ENCODE peak calls at places on chromosomes 4 and X, in nine cellular contexts. G is psoas muscle; K is testis; W is lung; E is esophagus muscularis mucosa; C is mammary epithelial cell; R is heart right ventricle; H is CD4-positive, alpha-beta T cell; Y is thoracic aorta. N is an unnamed sample.

GRCh38 chr4:121594796-121595526 is 101.8 kb downstream of the ANXA5 start:
- DNase-seq in G (no peak), K (no peak), W (no peak), E (no peak), C (peak; percentile 35), R (no peak), H (no peak), Y (no peak), N (no peak)

GRCh38 chr4:10495651-10496050 is 38.4 kb upstream of the ZNF518B start:
- DNase-seq in G (no peak), K (peak; percentile 25), W (no peak), E (no peak), C (no peak), R (no peak), H (no peak), Y (no peak), N (no peak)

GRCh38 chr4:39621582-39621981 is 17.1 kb downstream of the SMIM14 start:
- DNase-seq in G (peak; percentile 75), K (peak; percentile 60), W (peak; percentile 68), E (no peak), C (peak; percentile 11), R (peak; percentile 30), H (no peak), Y (peak; percentile 21), N (no peak)

GRCh38 chrX:123340691-123341090 is 156.6 kb downstream of the GRIA3 start:
- DNase-seq in G (no peak), K (peak; percentile 18), W (no peak), E (no peak), C (no peak), R (no peak), H (no peak), Y (no peak), N (no peak)

GRCh38 chrX:133258481-133258880 is 40.3 kb upstream of the TFDP3 start:
- DNase-seq in G (no peak), K (no peak), W (no peak), E (no peak), C (peak; percentile 34), R (no peak), H (no peak), Y (no peak), N (peak; percentile 1)

GRCh38 chr4:17535242-17535641 is 20.3 kb downstream of the CLRN2 start:
- DNase-seq in G (no peak), K (no peak), W (no peak), E (no peak), C (no peak), R (no peak), H (no peak), Y (no peak), N (no peak)

GRCh38 chr4:99863804-99864203 is 30.4 kb downstream of the LAMTOR3 start:
- DNase-seq in G (no peak), K (no peak), W (no peak), E (no peak), C (peak; percentile 49), R (no peak), H (no peak), Y (no peak), N (no peak)

GRCh38 chr4:124973716-124974115 is 261.2 kb upstream of the ANKRD50 start:
- DNase-seq in G (no peak), K (no peak), W (no peak), E (no peak), C (no peak), R (no peak), H (no peak), Y (no peak), N (no peak)

GRCh38 chr4:48261288-48261687 is 8.3 kb downstream of the TEC start:
- DNase-seq in G (no peak), K (no peak), W (no peak), E (no peak), C (no peak), R (no peak), H (no peak), Y (no peak), N (no peak)

GRCh38 chr4:151610229-151610628 is 150.6 kb downstream of the GATB start:
- DNase-seq in G (no peak), K (no peak), W (no peak), E (no peak), C (no peak), R (no peak), H (no peak), Y (no peak), N (no peak)

GRCh38 chr4:151614532-151614931 is 146.3 kb downstream of the GATB start:
- DNase-seq in G (no peak), K (no peak), W (no peak), E (no peak), C (no peak), R (no peak), H (no peak), Y (no peak), N (no peak)

GRCh38 chr4:151611960-151612359 is 148.8 kb downstream of the GATB start:
- DNase-seq in G (no peak), K (no peak), W (no peak), E (no peak), C (no peak), R (no peak), H (no peak), Y (no peak), N (no peak)

GRCh38 chr4:151618858-151619257 is 141.9 kb downstream of the GATB start:
- DNase-seq in G (no peak), K (no peak), W (no peak), E (no peak), C (no peak), R (no peak), H (no peak), Y (no peak), N (no peak)

DNA sequence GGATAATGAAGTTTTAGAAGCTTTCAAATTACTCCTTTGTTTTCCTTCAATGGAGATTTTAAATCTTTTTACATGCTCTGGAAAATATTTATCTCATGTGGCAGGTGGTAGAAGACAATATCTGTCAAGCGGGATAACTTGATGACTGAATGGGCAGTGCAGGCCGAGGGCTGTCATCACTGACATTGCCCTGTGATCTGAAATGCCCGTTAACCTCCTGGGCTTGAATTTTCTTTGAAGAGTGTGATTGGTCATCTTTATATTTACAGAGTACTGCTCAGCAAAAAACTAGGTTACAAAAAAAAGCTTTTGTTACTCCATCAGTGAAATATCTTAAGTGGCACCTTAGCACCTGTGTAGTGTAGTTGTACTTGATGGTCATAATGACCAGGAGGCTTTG is 147.5 kb downstream of the GATB start:
- DNase-seq in G (no peak), K (no peak), W (no peak), E (no peak), C (no peak), R (no peak), H (no peak), Y (no peak), N (no peak)
- H3K27ac ChIP-seq in G (no peak overlapping the region), K (no peak overlapping the region), W (no peak overlapping the region), E (no peak overlapping the region), C (no peak overlapping the region), R (no peak overlapping the region), H (no peak overlapping the region), Y (no peak overlapping the region), N (no peak overlapping the region)

DNA sequence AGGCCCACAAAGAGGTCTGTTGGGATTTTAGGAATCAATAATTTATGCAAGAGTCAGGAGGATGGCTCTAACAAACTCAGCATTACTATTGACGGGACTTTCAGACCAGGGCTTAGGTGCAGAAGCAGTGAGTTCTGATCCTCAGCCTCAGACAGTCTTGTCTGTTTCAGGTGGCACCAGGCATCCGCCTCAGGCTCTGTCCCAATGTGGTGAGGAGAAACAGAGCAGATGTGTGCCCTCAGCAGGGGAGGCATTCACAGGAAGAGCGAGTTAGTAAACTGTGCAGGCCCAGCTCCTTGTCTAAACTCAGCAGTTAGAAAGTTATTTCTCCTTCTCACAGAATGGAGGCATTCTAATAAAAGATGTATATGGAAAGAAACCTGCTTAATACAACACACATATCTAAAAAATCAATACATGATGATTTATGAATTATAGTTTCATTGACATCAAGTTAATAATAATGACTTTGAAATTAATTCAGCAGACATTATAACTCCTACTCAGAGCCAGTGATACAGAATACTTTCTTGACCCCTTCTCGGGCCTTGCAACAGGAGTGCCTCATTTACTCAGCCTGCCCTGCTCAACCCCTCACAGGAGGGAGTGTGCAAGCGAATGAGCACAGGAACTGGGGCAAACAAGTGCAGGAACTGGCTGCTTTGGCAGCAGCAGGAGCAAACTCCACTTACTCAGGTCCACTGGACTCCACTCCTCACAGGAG is 202.8 kb upstream of the SMIM31 start:
- DNase-seq in G (no peak), K (no peak), W (no peak), E (no peak), C (no peak), R (no peak), H (no peak), Y (no peak), N (no peak)
- H3K9me3 ChIP-seq in G (no peaks in the 10 kb centered on the region), K (no peaks in the 10 kb centered on the region), W (peaks cover 6% of the 10 kb centered on the region), E (no peaks in the 10 kb centered on the region), C (no peaks in the 10 kb centered on the region), R (no peaks in the 10 kb centered on the region), H (no peaks in the 10 kb centered on the region), Y (no peaks in the 10 kb centered on the region), N (peaks cover 10% of the 10 kb centered on the region)

DNA sequence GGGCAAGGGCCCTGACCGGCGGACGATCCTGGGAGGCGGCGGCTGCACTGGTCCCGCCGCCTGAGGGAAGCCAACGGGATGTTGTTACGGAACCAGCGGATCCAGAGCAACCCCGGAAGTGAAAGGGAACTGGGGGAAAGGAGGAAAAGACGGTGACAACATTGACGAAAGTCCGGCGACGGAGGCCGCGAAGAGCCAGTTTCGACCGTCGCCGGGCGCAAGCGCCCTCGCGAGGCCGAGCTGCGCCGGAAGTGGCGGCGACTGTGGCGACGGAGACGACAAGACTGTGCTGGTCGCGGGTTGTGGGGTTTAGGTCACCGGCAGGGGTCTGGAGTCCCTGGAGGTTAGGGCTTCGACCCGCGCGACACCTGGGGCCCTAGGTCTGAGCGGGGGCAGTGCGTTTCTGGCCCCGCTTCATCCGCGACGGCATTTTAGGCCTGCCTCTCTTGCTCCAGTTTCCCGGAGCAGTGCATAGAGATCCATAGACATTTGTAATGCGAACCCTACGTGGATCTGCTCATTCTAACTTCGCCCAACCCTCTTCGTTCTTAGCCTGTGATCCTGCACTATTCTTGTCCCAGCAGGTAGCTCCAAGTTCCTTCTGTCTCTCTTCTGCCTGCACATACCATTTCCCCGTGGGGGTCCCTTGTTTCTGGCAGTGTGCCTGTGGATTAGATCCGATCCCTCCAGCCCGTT is at the start of gene BOD1L1:
- DNase-seq in G (peak; percentile 93), K (peak; percentile 94), W (peak; percentile 89), E (peak; percentile 95), C (peak; percentile 90), R (peak; percentile 90), H (peak; percentile 73), Y (peak; percentile 36), N (peak; percentile 63)
- TF ChIP-seq CTCF in G (peak; percentile 45), K (peak; percentile 49), W (no peak), E (peak; percentile 43), C (peak; percentile 61), R (no peak), H (peak; percentile 15), Y (peak; percentile 36), N (peak; percentile 63)

DNA sequence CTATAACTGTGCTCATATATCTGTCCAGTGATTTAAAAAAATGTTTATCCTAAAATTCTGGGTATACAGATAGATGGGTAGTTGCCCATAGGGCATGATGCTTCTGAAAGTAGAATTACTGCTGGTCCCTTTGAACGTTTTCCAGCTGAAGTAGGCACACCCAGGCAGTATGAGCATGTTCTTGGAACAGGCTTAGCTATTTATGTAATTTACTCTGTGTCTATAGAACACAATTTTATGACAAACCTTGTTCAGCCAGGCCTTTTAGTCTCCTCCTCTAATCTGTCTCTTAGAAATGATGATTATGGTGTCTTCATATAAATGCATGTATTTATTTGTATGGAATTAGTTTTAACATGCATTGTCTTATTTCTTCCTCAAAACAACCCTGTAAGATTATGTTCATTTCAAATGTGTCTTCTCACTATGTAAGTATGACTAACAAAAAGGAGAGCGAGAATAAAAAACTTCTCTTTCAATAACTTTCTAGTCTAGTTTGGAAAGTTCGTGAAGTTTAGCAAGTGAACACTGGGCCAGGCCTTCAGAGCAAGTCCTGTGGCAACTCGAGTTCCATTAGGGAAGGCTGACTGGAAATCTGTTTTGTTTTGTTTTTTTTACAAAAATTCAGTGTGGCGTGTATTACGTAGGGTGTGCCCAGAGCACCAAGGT is 142.0 kb downstream of the AFF1 start:
- DNase-seq in G (no peak), K (no peak), W (no peak), E (no peak), C (no peak), R (no peak), H (no peak), Y (no peak), N (no peak)
- H3K27ac ChIP-seq in G (peak overlapping the region; percentile 90), K (no peak overlapping the region), W (no peak overlapping the region), E (peak overlapping the region; percentile 82), C (no peak overlapping the region), R (no peak overlapping the region), H (no peak overlapping the region), Y (no peak overlapping the region), N (no peak overlapping the region)

N was measured in AG04450.